ENCODE peak calls at places on chromosomes 11 and 22, in four cellular contexts. One of them, this sample, is unnamed.

GRCh38 chr11:5933116-5933515 is 8.9 kb upstream of the OR56A3 start:
- DNase-seq in Peyer's patch: no peak
- DNase-seq in GM12892: no peak
- DNase-seq in endothelial cell of umbilical vein: no peak
- DNase-seq in this sample: no peak

GRCh38 chr11:30107899-30108298 is 91.1 kb upstream of the KCNA4 start:
- DNase-seq in Peyer's patch: no peak
- DNase-seq in GM12892: no peak
- DNase-seq in endothelial cell of umbilical vein: no peak
- DNase-seq in this sample: peak; percentile 6

GRCh38 chr11:76151561-76152085 is 54.7 kb downstream of the WNT11 start:
- DNase-seq in Peyer's patch: peak; percentile 56
- DNase-seq in GM12892: no peak
- DNase-seq in endothelial cell of umbilical vein: no peak
- DNase-seq in this sample: no peak

GRCh38 chr22:39364646-39365405 is 15.0 kb downstream of the SYNGR1 start:
- DNase-seq in Peyer's patch: no peak
- DNase-seq in GM12892: no peak
- DNase-seq in endothelial cell of umbilical vein: no peak
- DNase-seq in this sample: no peak

GRCh38 chr11:8808226-8808585 is 102.8 kb upstream of the AKIP1 start:
- DNase-seq in Peyer's patch: no peak
- DNase-seq in GM12892: no peak
- DNase-seq in endothelial cell of umbilical vein: no peak
- DNase-seq in this sample: no peak

GRCh38 chr11:11505701-11506100 is 116.1 kb downstream of the GALNT18 start:
- DNase-seq in Peyer's patch: no peak
- DNase-seq in GM12892: no peak
- DNase-seq in endothelial cell of umbilical vein: no peak
- DNase-seq in this sample: no peak

GRCh38 chr11:129951201-129951882 is 51.3 kb downstream of the PRDM10 start:
- DNase-seq in Peyer's patch: no peak
- DNase-seq in GM12892: no peak
- DNase-seq in endothelial cell of umbilical vein: no peak
- DNase-seq in this sample: no peak

GRCh38 chr22:35310556-35311550 is 11.2 kb downstream of the TOM1 start:
- DNase-seq in Peyer's patch: peak; percentile 70
- DNase-seq in GM12892: no peak
- DNase-seq in endothelial cell of umbilical vein: no peak
- DNase-seq in this sample: no peak

GRCh38 chr22:43478621-43479285 is 66.9 kb downstream of the MPPED1 start:
- DNase-seq in Peyer's patch: no peak
- DNase-seq in GM12892: no peak
- DNase-seq in endothelial cell of umbilical vein: no peak
- DNase-seq in this sample: no peak

GRCh38 chr11:64687204-64687603 is 35.8 kb downstream of the NRXN2 start:
- DNase-seq in Peyer's patch: no peak
- DNase-seq in GM12892: no peak
- DNase-seq in endothelial cell of umbilical vein: peak; percentile 43
- DNase-seq in this sample: no peak

GRCh38 chr22:19674129-19674928 is 40.0 kb upstream of the SEPTIN5 start:
- DNase-seq in Peyer's patch: no peak
- DNase-seq in GM12892: no peak
- DNase-seq in endothelial cell of umbilical vein: no peak
- DNase-seq in this sample: no peak

GRCh38 chr22:37174964-37175363 is 13.1 kb downstream of the C1QTNF6 start:
- DNase-seq in Peyer's patch: no peak
- DNase-seq in GM12892: no peak
- DNase-seq in endothelial cell of umbilical vein: no peak
- DNase-seq in this sample: no peak

GRCh38 chr11:93740802-93741093 is 547 bp downstream of the TAF1D start:
- DNase-seq in Peyer's patch: peak; percentile 65
- DNase-seq in GM12892: peak; percentile 25
- DNase-seq in endothelial cell of umbilical vein: peak; percentile 59
- DNase-seq in this sample: no peak

GRCh38 chr11:47784785-47785381 is 17.7 kb upstream of the FNBP4 start:
- DNase-seq in Peyer's patch: no peak
- DNase-seq in GM12892: no peak
- DNase-seq in endothelial cell of umbilical vein: no peak
- DNase-seq in this sample: no peak

GRCh38 chr11:94544832-94545640 is 1.3 kb downstream of the FUT4 start:
- DNase-seq in Peyer's patch: peak; percentile 77
- DNase-seq in GM12892: no peak
- DNase-seq in endothelial cell of umbilical vein: no peak
- DNase-seq in this sample: no peak

GRCh38 chr22:20247608-20248171 is 20.4 kb downstream of the RTN4R start:
- DNase-seq in Peyer's patch: no peak
- DNase-seq in GM12892: no peak
- DNase-seq in endothelial cell of umbilical vein: no peak
- DNase-seq in this sample: no peak

GRCh38 chr11:61516675-61517516 is 8.3 kb downstream of the LRRC10B start:
- DNase-seq in Peyer's patch: peak; percentile 67
- DNase-seq in GM12892: peak; percentile 92
- DNase-seq in endothelial cell of umbilical vein: peak; percentile 42
- DNase-seq in this sample: peak; percentile 78

GRCh38 chr11:91047882-91048281 is 825.0 kb upstream of the CHORDC1 start:
- DNase-seq in Peyer's patch: no peak
- DNase-seq in GM12892: no peak
- DNase-seq in endothelial cell of umbilical vein: no peak
- DNase-seq in this sample: no peak

GRCh38 chr11:659532-660085 is 22.5 kb downstream of the DRD4 start:
- DNase-seq in Peyer's patch: peak; percentile 48
- DNase-seq in GM12892: no peak
- DNase-seq in endothelial cell of umbilical vein: no peak
- DNase-seq in this sample: no peak

GRCh38 chr11:35142481-35143207 is 3.7 kb downstream of the CD44 start:
- DNase-seq in Peyer's patch: no peak
- DNase-seq in GM12892: no peak
- DNase-seq in endothelial cell of umbilical vein: peak; percentile 32
- DNase-seq in this sample: no peak

GRCh38 chr11:92050305-92050704 is 174.3 kb upstream of the FAT3 start:
- DNase-seq in Peyer's patch: no peak
- DNase-seq in GM12892: no peak
- DNase-seq in endothelial cell of umbilical vein: no peak
- DNase-seq in this sample: no peak

GRCh38 chr22:31128156-31128555 is 5.4 kb downstream of the INPP5J start:
- DNase-seq in Peyer's patch: no peak
- DNase-seq in GM12892: peak; percentile 5
- DNase-seq in endothelial cell of umbilical vein: no peak
- DNase-seq in this sample: no peak

GRCh38 chr11:10293423-10294288 is at the start of gene SBF2:
- DNase-seq in Peyer's patch: peak; percentile 89
- DNase-seq in GM12892: peak; percentile 67
- DNase-seq in endothelial cell of umbilical vein: peak; percentile 92
- DNase-seq in this sample: peak; percentile 93

GRCh38 chr11:125071831-125072209 is 8.7 kb downstream of the SLC37A2 start:
- DNase-seq in Peyer's patch: no peak
- DNase-seq in GM12892: no peak
- DNase-seq in endothelial cell of umbilical vein: no peak
- DNase-seq in this sample: no peak

DNA sequence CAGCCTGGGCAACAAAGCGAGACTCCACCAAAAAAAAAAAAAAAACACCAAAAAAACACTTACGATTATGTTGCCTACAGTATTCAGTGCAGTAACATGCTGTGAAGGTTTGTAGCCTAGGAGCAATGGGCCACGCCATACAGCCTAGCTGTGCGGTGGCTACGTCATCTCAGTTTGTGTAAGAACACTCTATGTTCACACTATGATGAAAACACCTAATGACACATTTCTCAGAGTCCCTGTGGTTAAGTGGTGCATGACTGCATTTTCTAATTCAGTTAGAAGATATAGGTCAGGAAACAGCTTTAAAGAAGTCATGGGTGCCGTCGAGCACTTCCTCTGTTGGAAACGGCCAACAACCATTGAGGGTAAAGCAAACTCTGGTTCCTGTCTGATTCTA is 75.7 kb upstream of the ANO1 start:
- DNase-seq in Peyer's patch: no peak
- DNase-seq in GM12892: no peak
- DNase-seq in endothelial cell of umbilical vein: no peak
- DNase-seq in this sample: no peak
- TF ChIP-seq POLR2A in Peyer's patch: no peak
- TF ChIP-seq POLR2A in GM12892: no peak
- TF ChIP-seq POLR2A in endothelial cell of umbilical vein: no peak
- TF ChIP-seq POLR2A in this sample: no peak

GRCh38 chr11:66547662-66548009 is 933 bp downstream of the ACTN3 start:
- DNase-seq in Peyer's patch: no peak
- DNase-seq in GM12892: no peak
- DNase-seq in endothelial cell of umbilical vein: no peak
- DNase-seq in this sample: no peak
- TF ChIP-seq POLR2A in Peyer's patch: no peak
- TF ChIP-seq POLR2A in GM12892: no peak
- TF ChIP-seq POLR2A in endothelial cell of umbilical vein: no peak
- TF ChIP-seq POLR2A in this sample: no peak

GRCh38 chr11:113875414-113876073 is at the start of gene USP28:
- DNase-seq in Peyer's patch: peak; percentile 98
- DNase-seq in GM12892: peak; percentile 92
- DNase-seq in endothelial cell of umbilical vein: peak; percentile 95
- DNase-seq in this sample: peak; percentile 86

GRCh38 chr11:113874096-113874919 is 1.1 kb downstream of the USP28 start:
- DNase-seq in Peyer's patch: no peak
- DNase-seq in GM12892: no peak
- DNase-seq in endothelial cell of umbilical vein: no peak
- DNase-seq in this sample: no peak

GRCh38 chr11:113871331-113871730 is 4.0 kb downstream of the USP28 start:
- DNase-seq in Peyer's patch: no peak
- DNase-seq in GM12892: no peak
- DNase-seq in endothelial cell of umbilical vein: no peak
- DNase-seq in this sample: no peak

GRCh38 chr11:113874920-113875413 is 405 bp downstream of the USP28 start:
- DNase-seq in Peyer's patch: no peak
- DNase-seq in GM12892: no peak
- DNase-seq in endothelial cell of umbilical vein: peak; percentile 53
- DNase-seq in this sample: no peak

DNA sequence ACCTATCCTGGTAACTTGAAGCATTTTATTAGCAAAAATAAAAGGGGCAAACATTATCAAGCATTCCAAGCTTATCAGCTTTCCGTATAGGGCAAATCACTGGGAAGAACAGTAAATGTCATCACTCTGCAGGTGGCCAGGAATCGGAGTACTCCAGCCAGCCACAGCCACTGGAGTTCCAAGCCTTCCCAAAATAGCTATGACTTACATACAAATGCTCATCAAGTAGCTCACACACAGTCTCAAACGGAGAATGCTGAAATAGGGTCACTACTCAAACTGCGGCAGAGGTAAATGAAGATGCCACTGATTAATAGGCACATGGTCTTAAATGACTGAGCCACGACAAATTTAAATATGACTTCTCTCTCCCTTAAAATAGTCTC is 2.1 kb downstream of the USP28 start:
- DNase-seq in Peyer's patch: no peak
- DNase-seq in GM12892: no peak
- DNase-seq in endothelial cell of umbilical vein: peak; percentile 21
- DNase-seq in this sample: no peak
- TF ChIP-seq POLR2A in Peyer's patch: no peak
- TF ChIP-seq POLR2A in GM12892: no peak
- TF ChIP-seq POLR2A in endothelial cell of umbilical vein: no peak
- TF ChIP-seq POLR2A in this sample: no peak

GRCh38 chr11:67507242-67507890 is 596 bp downstream of the CDK2AP2 start:
- DNase-seq in Peyer's patch: no peak
- DNase-seq in GM12892: no peak
- DNase-seq in endothelial cell of umbilical vein: no peak
- DNase-seq in this sample: no peak

GRCh38 chr11:67510023-67510345 is 2.0 kb upstream of the CDK2AP2 start:
- DNase-seq in Peyer's patch: no peak
- DNase-seq in GM12892: no peak
- DNase-seq in endothelial cell of umbilical vein: no peak
- DNase-seq in this sample: no peak

GRCh38 chr11:67507891-67508485 is at the start of gene CDK2AP2:
- DNase-seq in Peyer's patch: peak; percentile 99
- DNase-seq in GM12892: peak; percentile 98
- DNase-seq in endothelial cell of umbilical vein: peak; percentile 99
- DNase-seq in this sample: peak; percentile 98

GRCh38 chr11:67506426-67507032 is 1.4 kb upstream of the PITPNM1 start:
- DNase-seq in Peyer's patch: no peak
- DNase-seq in GM12892: no peak
- DNase-seq in endothelial cell of umbilical vein: no peak
- DNase-seq in this sample: no peak

DNA sequence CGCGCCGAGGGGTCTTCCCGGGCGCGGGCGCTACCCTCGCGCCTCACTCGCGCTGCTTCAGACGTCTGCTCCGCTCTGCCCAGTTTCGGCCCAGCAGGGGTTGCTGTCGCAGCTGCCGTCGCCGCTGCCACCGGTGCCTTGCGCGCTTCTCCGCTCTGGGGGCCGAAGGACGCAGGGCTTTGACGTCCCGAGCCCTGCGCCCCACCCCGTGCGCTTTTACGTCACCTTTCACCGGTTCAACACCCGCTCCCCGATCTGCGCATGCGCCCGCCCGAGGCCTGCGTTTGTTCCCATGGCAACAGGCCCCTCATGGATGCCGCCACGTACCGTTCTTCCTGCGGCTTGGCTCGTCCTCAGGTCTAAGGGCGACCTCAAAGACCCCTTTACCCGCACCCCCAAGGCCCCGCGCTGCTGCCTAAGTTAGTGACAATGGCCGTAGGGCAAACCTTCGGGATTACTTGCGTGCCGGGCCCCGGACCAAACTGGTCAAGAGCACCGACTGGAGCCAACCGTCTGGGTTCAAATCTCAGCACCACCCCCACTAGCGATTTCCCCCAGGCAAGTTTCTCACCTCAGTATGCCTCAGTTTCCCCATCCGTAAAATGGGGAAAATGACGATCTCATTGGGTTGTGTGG is 642 bp upstream of the CDK2AP2 start:
- DNase-seq in Peyer's patch: peak; percentile 99
- DNase-seq in GM12892: peak; percentile 99
- DNase-seq in endothelial cell of umbilical vein: peak; percentile 97
- DNase-seq in this sample: peak; percentile 94
- TF ChIP-seq POLR2A in Peyer's patch: peak; percentile 76
- TF ChIP-seq POLR2A in GM12892: peak; percentile 58
- TF ChIP-seq POLR2A in endothelial cell of umbilical vein: peak; percentile 56
- TF ChIP-seq POLR2A in this sample: peak; percentile 73

GRCh38 chr11:68214173-68215086 is 1.3 kb upstream of the KMT5B start:
- DNase-seq in Peyer's patch: peak; percentile 66
- DNase-seq in GM12892: no peak
- DNase-seq in endothelial cell of umbilical vein: peak; percentile 17
- DNase-seq in this sample: no peak

GRCh38 chr11:68213135-68213515 is at the start of gene KMT5B:
- DNase-seq in Peyer's patch: peak; percentile 77
- DNase-seq in GM12892: no peak
- DNase-seq in endothelial cell of umbilical vein: no peak
- DNase-seq in this sample: no peak

GRCh38 chr11:68213555-68214172 is 568 bp upstream of the KMT5B start:
- DNase-seq in Peyer's patch: peak; percentile 94
- DNase-seq in GM12892: peak; percentile 78
- DNase-seq in endothelial cell of umbilical vein: peak; percentile 87
- DNase-seq in this sample: peak; percentile 83

GRCh38 chr11:68212421-68213134 is 518 bp downstream of the KMT5B start:
- DNase-seq in Peyer's patch: peak; percentile 79
- DNase-seq in GM12892: peak; percentile 68
- DNase-seq in endothelial cell of umbilical vein: peak; percentile 63
- DNase-seq in this sample: peak; percentile 74

GRCh38 chr11:68211546-68211945 is 1.6 kb downstream of the KMT5B start:
- DNase-seq in Peyer's patch: peak; percentile 68
- DNase-seq in GM12892: no peak
- DNase-seq in endothelial cell of umbilical vein: no peak
- DNase-seq in this sample: no peak
- TF ChIP-seq POLR2A in Peyer's patch: no peak
- TF ChIP-seq POLR2A in GM12892: no peak
- TF ChIP-seq POLR2A in endothelial cell of umbilical vein: no peak
- TF ChIP-seq POLR2A in this sample: no peak